ENCODE peak calls at places on chromosomes 6 and 20, in eight cellular contexts. E, H, F, M, P, K, W and T are unnamed samples.

GRCh38 chr6:35428421-35429149 is 23.6 kb upstream of the FANCE start:
- DNase-seq in E (no peak), K (no peak), P (no peak), H (no peak), F (peak; percentile 82), W (no peak), M (no peak), T (peak; percentile 24)

GRCh38 chr6:81752969-81753708 is 658 bp upstream of the TENT5A start:
- DNase-seq in H (peak; percentile 87), P (peak; percentile 93), K (no peak), M (peak; percentile 69), W (no peak), F (peak; percentile 80), E (peak; percentile 70), T (peak; percentile 89)

GRCh38 chr20:63501818-63502670 is 3.2 kb upstream of the EEF1A2 start:
- DNase-seq in M (no peak), E (no peak), P (peak; percentile 94), K (no peak), F (no peak), H (peak; percentile 90), W (no peak), T (peak; percentile 16)

GRCh38 chr20:8930691-8931090 is 138.2 kb upstream of the PLCB4 start:
- DNase-seq in F (no peak), K (no peak), H (no peak), M (no peak), W (no peak), P (no peak), E (no peak), T (peak; percentile 31)

GRCh38 chr6:99026135-99026534 is 78.4 kb upstream of the FBXL4 start:
- DNase-seq in H (no peak), M (no peak), P (no peak), E (no peak), W (no peak), K (no peak), F (no peak), T (no peak)

GRCh38 chr20:32509639-32510066 is 75.5 kb downstream of the NOL4L start:
- DNase-seq in K (no peak), W (no peak), H (no peak), E (no peak), M (no peak), P (peak; percentile 75), F (peak; percentile 91), T (peak; percentile 54)

GRCh38 chr20:33262658-33263065 is 20.4 kb upstream of the BPIFB1 start:
- DNase-seq in K (no peak), P (peak; percentile 52), E (no peak), M (peak; percentile 62), H (peak; percentile 33), W (peak; percentile 5), F (peak; percentile 82), T (peak; percentile 53)

GRCh38 chr6:17863971-17864754 is 123.3 kb downstream of the KIF13A start:
- DNase-seq in K (no peak), W (no peak), E (peak; percentile 15), M (peak; percentile 57), P (no peak), F (peak; percentile 15), H (no peak), T (peak; percentile 82)

DNA sequence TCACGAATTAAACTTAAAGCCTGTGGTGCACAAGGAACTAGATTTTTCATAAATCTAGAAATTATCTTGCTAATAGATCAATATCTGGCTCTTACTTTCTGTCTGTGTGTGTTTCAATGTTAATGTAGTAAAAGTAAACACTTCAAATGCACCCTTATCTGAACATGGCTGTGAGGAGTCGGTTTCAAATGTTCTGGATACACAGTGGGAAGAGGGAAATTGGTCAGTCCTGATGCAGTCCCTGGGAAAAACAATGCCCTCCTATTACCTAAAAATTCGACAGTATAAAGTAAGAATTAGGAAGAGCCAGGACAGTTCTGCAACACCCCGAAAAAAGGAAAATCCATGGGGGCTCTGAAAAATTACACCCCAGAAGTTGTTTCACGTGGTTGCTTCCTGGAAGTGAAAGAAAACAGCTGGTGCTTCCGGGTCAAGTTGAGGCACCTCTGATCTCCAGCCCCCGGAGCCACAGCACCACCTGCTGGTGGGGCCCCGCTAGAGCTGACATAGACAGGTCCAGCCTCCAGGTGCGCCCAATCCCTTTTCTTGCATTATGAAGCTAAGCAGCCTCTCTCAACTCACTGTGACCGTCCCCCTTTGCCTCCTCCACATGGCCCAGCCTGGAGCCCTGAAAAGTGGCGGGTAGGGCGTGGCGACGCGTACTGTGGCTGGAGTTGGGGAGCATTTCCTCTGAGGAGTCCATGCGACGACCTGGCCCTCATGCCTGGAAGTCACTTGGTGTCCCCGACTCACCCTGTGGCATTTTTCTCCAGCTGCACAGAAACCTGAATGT is 8.3 kb downstream of the SEMG2 start:
- DNase-seq in P (peak; percentile 12), W (peak; percentile 21), M (peak; percentile 60), F (peak; percentile 26), H (peak; percentile 60), E (no peak), K (no peak), T (no peak)
- TF ChIP-seq RAD21 in P (peak; percentile 21), W (peak; percentile 85), M (peak; percentile 85), F (peak; percentile 35), H (no peak), E (peak; percentile 60), K (peak; percentile 34), T (peak; percentile 34)

GRCh38 chr6:130527173-130527572 is 161.4 kb downstream of the TMEM200A start:
- DNase-seq in E (no peak), P (no peak), H (no peak), M (no peak), F (no peak), W (no peak), K (no peak), T (no peak)

GRCh38 chr6:130524552-130524951 is 158.7 kb downstream of the TMEM200A start:
- DNase-seq in F (no peak), M (no peak), E (no peak), K (no peak), W (no peak), P (no peak), H (no peak), T (no peak)

GRCh38 chr6:130526466-130526865 is 160.6 kb downstream of the TMEM200A start:
- DNase-seq in K (no peak), M (no peak), F (no peak), P (no peak), W (no peak), E (no peak), H (no peak), T (no peak)

GRCh38 chr6:130529569-130530149 is 163.8 kb downstream of the TMEM200A start:
- DNase-seq in H (no peak), P (no peak), E (no peak), K (no peak), W (no peak), M (no peak), F (no peak), T (no peak)

DNA sequence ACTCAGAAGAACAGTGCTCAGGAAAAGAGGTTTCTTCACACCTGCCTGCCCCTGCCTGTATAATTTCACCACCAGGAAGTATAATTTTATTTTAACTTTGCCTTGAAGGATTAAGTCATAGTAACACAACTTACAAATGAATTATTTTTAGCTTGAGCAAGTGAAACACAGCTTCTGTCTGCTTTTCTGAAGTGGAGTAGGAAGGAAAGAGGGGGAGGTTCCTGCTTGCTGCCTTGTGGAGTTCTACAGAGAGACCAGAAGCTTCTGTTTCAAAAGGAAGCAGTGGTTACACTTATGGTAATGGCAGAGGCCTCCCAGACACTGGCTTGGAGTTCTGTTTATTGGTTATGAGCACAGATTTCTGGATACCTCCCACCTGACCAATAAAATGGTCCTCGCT is 159.6 kb downstream of the TMEM200A start:
- DNase-seq in K (no peak), W (no peak), E (no peak), H (no peak), M (no peak), F (no peak), P (no peak), T (no peak)
- TF ChIP-seq RAD21 in K (peak; percentile 24), W (no peak), E (no peak), H (no peak), M (no peak), F (no peak), P (no peak), T (no peak)

DNA sequence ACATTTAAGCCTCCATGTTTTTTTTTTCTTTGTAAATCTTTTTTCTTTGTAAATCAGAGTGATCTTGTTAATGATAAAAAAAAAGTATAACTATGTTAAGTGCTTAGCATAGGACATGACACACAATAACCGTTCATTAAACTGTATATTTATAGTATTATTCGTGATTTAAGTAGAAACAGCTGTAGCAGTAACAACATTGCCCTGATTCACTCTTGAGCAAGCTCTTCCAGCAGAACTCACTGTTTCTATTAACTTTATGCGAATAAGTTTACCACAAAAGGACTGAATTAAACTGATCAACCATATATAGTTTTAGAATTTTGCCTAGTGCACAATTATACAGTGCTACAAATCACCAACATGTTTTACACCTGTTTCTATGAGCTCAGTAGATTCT is 1338.0 kb upstream of the EYS start:
- DNase-seq in K (no peak), M (no peak), H (no peak), W (no peak), F (no peak), E (no peak), P (no peak), T (no peak)
- TF ChIP-seq RAD21 in K (no peak), M (no peak), H (no peak), W (no peak), F (no peak), E (no peak), P (no peak), T (no peak)

GRCh38 chr20:62158088-62158400 is 14.5 kb downstream of the SS18L1 start:
- DNase-seq in F (no peak), P (no peak), E (no peak), H (no peak), W (no peak), K (no peak), M (no peak), T (no peak)

GRCh38 chr20:62156592-62157386 is 13.2 kb downstream of the SS18L1 start:
- DNase-seq in P (peak; percentile 96), K (no peak), E (peak; percentile 78), M (peak; percentile 46), F (peak; percentile 78), H (peak; percentile 84), W (no peak), T (peak; percentile 19)

GRCh38 chr20:62156254-62156556 is 12.6 kb downstream of the SS18L1 start:
- DNase-seq in P (no peak), W (no peak), M (no peak), F (no peak), E (no peak), H (no peak), K (no peak), T (no peak)

GRCh38 chr20:62157387-62158087 is 14.0 kb downstream of the SS18L1 start:
- DNase-seq in E (no peak), K (no peak), P (no peak), F (no peak), W (no peak), H (no peak), M (no peak), T (no peak)

DNA sequence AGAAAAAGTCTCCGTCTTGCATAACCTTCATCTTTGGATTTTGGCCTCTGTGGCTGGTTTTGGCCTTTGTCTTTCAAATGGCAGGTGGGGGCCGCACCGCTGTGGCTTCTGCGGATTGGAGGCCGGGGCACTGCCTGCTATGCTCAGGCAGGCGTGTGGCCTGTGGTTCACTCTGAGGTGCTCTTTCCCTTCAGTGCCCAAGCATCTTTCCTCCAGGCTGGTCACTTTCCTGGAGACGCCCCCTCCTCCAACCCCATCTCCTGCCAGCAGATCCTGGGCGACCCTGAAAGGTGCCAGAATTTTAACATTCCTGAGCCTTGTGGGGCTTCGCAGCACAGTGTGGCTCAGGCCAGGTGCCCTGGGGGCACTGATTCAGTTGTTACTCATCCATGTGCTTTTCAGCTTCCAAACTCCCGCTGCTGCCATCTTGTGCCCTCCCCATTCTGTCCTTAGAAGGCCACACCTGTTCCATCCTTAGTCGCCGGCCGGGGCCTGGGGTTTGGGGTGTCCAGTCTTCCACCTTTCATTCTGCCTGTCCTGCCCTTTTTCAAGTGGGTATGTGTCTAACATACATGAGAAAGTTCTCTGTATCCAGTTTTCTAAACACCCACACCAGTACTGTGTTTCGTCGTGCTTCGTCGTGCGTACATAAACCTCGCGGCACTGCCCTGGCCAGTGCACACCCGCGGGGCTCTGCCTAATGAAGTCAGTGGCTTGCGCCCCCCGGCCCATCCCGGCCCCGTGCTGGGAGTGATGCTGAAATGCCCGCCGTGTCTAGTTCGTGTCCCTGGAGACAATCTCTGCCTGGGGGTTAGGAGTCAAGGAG is 12.1 kb downstream of the SS18L1 start:
- DNase-seq in H (no peak), E (no peak), M (no peak), F (peak; percentile 64), P (no peak), K (no peak), W (peak; percentile 39), T (peak; percentile 16)
- TF ChIP-seq RAD21 in H (no peak), E (no peak), M (no peak), F (no peak), P (no peak), K (no peak), W (no peak), T (no peak)